ENCODE peak calls at places on chromosomes 1 and 21, in four cellular contexts. E is IMR-90, G is HCT116, L is heart left ventricle. C is an unnamed sample.

GRCh38 chr1:94022471-94023189 is 98.3 kb downstream of the ABCA4 start:
- ATAC-seq in L (peak; percentile 68), E (peak; percentile 70), G (no peak), C (peak; percentile 46)

GRCh38 chr21:31901342-31901741 is 28.5 kb downstream of the HUNK start:
- ATAC-seq in G (no peak), E (no peak), L (no peak), C (no peak)

GRCh38 chr1:112054504-112054903 is 65.0 kb upstream of the KCND3 start:
- ATAC-seq in L (peak; percentile 73), G (no peak), E (no peak), C (no peak)

GRCh38 chr1:179016694-179017382 is 8.9 kb upstream of the FAM20B start:
- ATAC-seq in L (peak; percentile 89), E (peak; percentile 82), G (peak; percentile 93), C (peak; percentile 81)

GRCh38 chr1:105427543-105427942 is 1628.9 kb upstream of the PRMT6 start:
- ATAC-seq in G (no peak), L (no peak), E (no peak), C (no peak)

GRCh38 chr1:106222415-106222814 is 834.1 kb upstream of the PRMT6 start:
- ATAC-seq in E (no peak), L (no peak), G (no peak), C (no peak)

GRCh38 chr1:180482425-180483275 is 19.7 kb downstream of the ACBD6 start:
- ATAC-seq in G (peak; percentile 55), L (no peak), E (peak; percentile 71), C (no peak)

GRCh38 chr1:33161061-33161681 is 20.7 kb downstream of the TRIM62 start:
- ATAC-seq in G (no peak), E (peak; percentile 10), L (peak; percentile 86), C (no peak)

GRCh38 chr1:33126411-33127000 is 45.6 kb downstream of the AZIN2 start:
- ATAC-seq in E (no peak), G (no peak), L (no peak), C (no peak)

GRCh38 chr1:239854956-239855355 is 236.7 kb upstream of the FMN2 start:
- ATAC-seq in G (no peak), L (no peak), E (no peak), C (no peak)

GRCh38 chr1:174262747-174263241 is 103.5 kb downstream of the RABGAP1L start:
- ATAC-seq in L (peak; percentile 60), G (peak; percentile 71), E (peak; percentile 83), C (no peak)

DNA sequence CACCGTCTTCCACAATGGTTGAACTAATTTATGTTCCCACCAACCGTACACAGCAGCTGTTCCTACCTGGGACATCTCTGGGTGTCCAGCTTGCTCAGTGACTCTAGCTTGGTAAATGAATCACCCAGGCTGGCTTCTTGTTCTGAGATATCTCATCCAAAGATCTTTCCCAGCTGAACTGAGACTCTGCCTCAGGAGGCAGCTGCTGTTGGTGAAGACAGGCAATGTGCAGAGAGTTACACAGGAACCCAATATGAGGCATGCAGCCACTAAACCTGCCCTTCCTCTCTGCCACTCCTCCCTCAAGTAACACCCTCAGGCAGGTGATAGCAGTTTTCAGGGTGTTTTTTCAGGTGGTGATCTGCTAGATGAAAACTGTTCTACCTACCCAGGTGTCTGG is 14.0 kb upstream of the FOXO6 start:
- ATAC-seq in L (no peak), E (no peak), G (no peak), C (no peak)
- TF ChIP-seq POLR2A in L (no peak), E (no peak), G (no peak), C (no peak)

GRCh38 chr1:156124557-156125483 is 10.3 kb downstream of the LMNA start:
- ATAC-seq in L (peak; percentile 2), E (no peak), G (peak; percentile 28), C (no peak)

GRCh38 chr1:156121441-156121840 is 6.9 kb downstream of the LMNA start:
- ATAC-seq in G (no peak), L (no peak), E (no peak), C (no peak)

GRCh38 chr1:156122086-156122485 is 7.6 kb downstream of the LMNA start:
- ATAC-seq in L (no peak), E (no peak), G (no peak), C (no peak)

GRCh38 chr1:156123356-156124196 is 9.1 kb downstream of the LMNA start:
- ATAC-seq in L (peak; percentile 82), E (peak; percentile 36), G (peak; percentile 39), C (peak; percentile 84)

GRCh38 chr1:156122519-156123355 is 8.2 kb downstream of the LMNA start:
- ATAC-seq in G (peak; percentile 8), L (peak; percentile 59), E (peak; percentile 27), C (peak; percentile 37)
- TF ChIP-seq POLR2A in G (no peak), L (peak; percentile 53), E (peak; percentile 47), C (peak; percentile 53)

GRCh38 chr1:117366982-117367768 is at the start of gene MAN1A2:
- ATAC-seq in G (peak; percentile 82), L (peak; percentile 97), E (peak; percentile 83), C (peak; percentile 89)
- TF ChIP-seq POLR2A in G (peak; percentile 39), L (peak; percentile 81), E (no peak), C (peak; percentile 60)

GRCh38 chr1:154998818-154999650 is 3.6 kb upstream of the ZBTB7B start:
- ATAC-seq in G (peak; percentile 23), L (no peak), E (no peak), C (no peak)
- TF ChIP-seq POLR2A in G (peak; percentile 72), L (no peak), E (no peak), C (no peak)

GRCh38 chr1:116099379-116099778 is 11.8 kb upstream of the MAB21L3 start:
- ATAC-seq in E (no peak), G (no peak), L (no peak), C (no peak)
- TF ChIP-seq POLR2A in E (no peak), G (no peak), L (no peak), C (no peak)

DNA sequence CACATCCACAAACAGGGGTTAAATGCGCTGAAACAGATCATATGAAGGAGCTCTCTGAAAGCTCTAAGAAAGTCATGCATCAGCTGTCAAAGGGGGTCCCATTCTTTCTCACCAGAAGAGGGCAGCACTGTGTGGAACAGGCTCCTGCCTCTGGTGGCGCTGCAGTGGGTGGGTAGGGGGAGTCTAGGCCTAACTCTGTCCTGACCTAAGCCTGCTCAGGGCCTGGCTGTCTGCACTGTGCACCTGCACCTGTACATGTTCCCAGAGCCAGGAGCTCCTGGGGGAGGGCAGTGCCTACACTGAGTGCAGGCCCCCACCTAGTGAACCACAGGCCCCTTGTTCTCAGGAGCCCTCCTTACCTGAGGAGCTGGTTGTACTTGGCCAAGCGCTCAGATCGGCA is 16.0 kb downstream of the ENO1 start:
- ATAC-seq in G (peak; percentile 53), L (no peak), E (peak; percentile 22), C (no peak)
- TF ChIP-seq POLR2A in G (no peak), L (no peak), E (no peak), C (no peak)

DNA sequence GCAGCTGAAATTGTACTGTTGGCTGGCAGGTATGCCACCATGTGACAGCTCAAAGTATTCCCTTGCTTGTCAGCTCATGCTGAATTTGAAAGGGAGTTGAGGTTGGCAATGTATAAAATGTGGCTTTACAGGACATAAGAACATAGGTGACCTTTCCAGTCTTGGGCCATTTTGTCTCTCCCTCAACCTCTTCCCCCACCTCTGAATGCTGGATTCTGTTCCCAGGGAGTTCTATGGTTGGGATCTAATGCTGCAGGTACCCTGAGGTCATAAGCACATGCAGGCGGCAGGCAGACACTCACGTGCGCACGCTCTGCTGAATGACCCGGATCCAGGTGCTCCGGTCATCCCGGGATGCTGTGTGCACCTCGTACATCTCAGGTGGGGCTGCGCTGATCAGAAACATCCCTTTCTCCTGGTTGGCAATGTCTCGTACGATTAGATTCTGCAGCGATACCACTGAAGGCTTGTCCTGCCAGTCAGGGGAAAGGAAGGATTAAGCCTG is 16.0 kb downstream of the RXFP4 start:
- ATAC-seq in G (no peak), E (no peak), L (no peak), C (no peak)
- TF ChIP-seq POLR2A in G (no peak), E (no peak), L (no peak), C (no peak)

DNA sequence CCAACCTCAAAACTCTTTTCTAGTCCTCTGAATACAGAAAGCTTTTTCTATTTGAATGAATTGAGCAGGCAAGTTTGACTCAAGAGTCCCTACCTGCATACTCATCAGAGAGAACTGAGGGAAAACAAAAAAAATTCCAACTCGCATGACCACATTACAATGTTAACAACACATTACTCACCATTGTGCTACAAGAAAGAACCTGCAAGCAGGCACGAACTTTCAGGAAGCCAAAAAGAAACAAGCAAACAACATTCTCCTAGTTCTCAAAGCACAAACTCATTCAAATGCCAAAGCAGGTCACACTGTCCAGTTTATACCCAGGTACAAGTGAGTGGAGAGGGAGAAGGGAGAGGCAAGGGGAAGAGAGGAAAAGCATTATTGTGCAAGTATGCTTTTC is 14.6 kb downstream of the OTUD7B start:
- ATAC-seq in L (no peak), E (no peak), G (no peak), C (no peak)
- TF ChIP-seq POLR2A in L (no peak), E (no peak), G (no peak), C (no peak)

GRCh38 chr1:208223136-208223535 is 21.0 kb downstream of the PLXNA2 start:
- ATAC-seq in E (no peak), G (no peak), L (no peak), C (no peak)
- TF ChIP-seq POLR2A in E (no peak), G (no peak), L (no peak), C (no peak)